ENCODE peak calls at places on chromosomes 2 and 18, in four cellular contexts. One of them, this sample, is unnamed.

GRCh38 chr18:55290898-55291297 is 297.1 kb downstream of the TCF4 start:
- DNase-seq in NCI-H1092 treated with DMSO at 0.1 percent for 48 hours: no peak
- DNase-seq in activated CD8-positive, alpha-beta memory T cell treated with anti-CD3 and anti-CD28 coated beads, Interleukin-2, amount 10 ng/mL, durations not matched to agents 7 days and 5 days: no peak
- DNase-seq in mesenchymal stem cell: peak
- DNase-seq in this sample: no peak

GRCh38 chr18:79737426-79737825 is 57.8 kb downstream of the CTDP1 start:
- DNase-seq in NCI-H1092 treated with DMSO at 0.1 percent for 48 hours: no peak
- DNase-seq in activated CD8-positive, alpha-beta memory T cell treated with anti-CD3 and anti-CD28 coated beads, Interleukin-2, amount 10 ng/mL, durations not matched to agents 7 days and 5 days: no peak
- DNase-seq in mesenchymal stem cell: no peak
- DNase-seq in this sample: no peak

GRCh38 chr2:177391822-177392372 is 676 bp upstream of the AGPS start:
- DNase-seq in NCI-H1092 treated with DMSO at 0.1 percent for 48 hours: no peak
- DNase-seq in activated CD8-positive, alpha-beta memory T cell treated with anti-CD3 and anti-CD28 coated beads, Interleukin-2, amount 10 ng/mL, durations not matched to agents 7 days and 5 days: no peak
- DNase-seq in mesenchymal stem cell: no peak
- DNase-seq in this sample: no peak

GRCh38 chr2:96802721-96803120 is 13.3 kb upstream of the CNNM3 start:
- DNase-seq in NCI-H1092 treated with DMSO at 0.1 percent for 48 hours: no peak
- DNase-seq in activated CD8-positive, alpha-beta memory T cell treated with anti-CD3 and anti-CD28 coated beads, Interleukin-2, amount 10 ng/mL, durations not matched to agents 7 days and 5 days: no peak
- DNase-seq in mesenchymal stem cell: no peak
- DNase-seq in this sample: no peak

GRCh38 chr2:118845005-118845842 is 2.2 kb downstream of the EN1 start:
- DNase-seq in NCI-H1092 treated with DMSO at 0.1 percent for 48 hours: no peak
- DNase-seq in activated CD8-positive, alpha-beta memory T cell treated with anti-CD3 and anti-CD28 coated beads, Interleukin-2, amount 10 ng/mL, durations not matched to agents 7 days and 5 days: no peak
- DNase-seq in mesenchymal stem cell: no peak
- DNase-seq in this sample: no peak

GRCh38 chr2:136765736-136766323 is 485 bp downstream of the THSD7B start:
- DNase-seq in NCI-H1092 treated with DMSO at 0.1 percent for 48 hours: peak
- DNase-seq in activated CD8-positive, alpha-beta memory T cell treated with anti-CD3 and anti-CD28 coated beads, Interleukin-2, amount 10 ng/mL, durations not matched to agents 7 days and 5 days: no peak
- DNase-seq in mesenchymal stem cell: no peak
- DNase-seq in this sample: no peak

GRCh38 chr18:49893036-49893435 is 79.7 kb upstream of the ACAA2 start:
- DNase-seq in NCI-H1092 treated with DMSO at 0.1 percent for 48 hours: no peak
- DNase-seq in activated CD8-positive, alpha-beta memory T cell treated with anti-CD3 and anti-CD28 coated beads, Interleukin-2, amount 10 ng/mL, durations not matched to agents 7 days and 5 days: no peak
- DNase-seq in mesenchymal stem cell: peak
- DNase-seq in this sample: no peak

GRCh38 chr18:59512025-59512710 is 153.1 kb upstream of the LMAN1 start:
- DNase-seq in NCI-H1092 treated with DMSO at 0.1 percent for 48 hours: no peak
- DNase-seq in activated CD8-positive, alpha-beta memory T cell treated with anti-CD3 and anti-CD28 coated beads, Interleukin-2, amount 10 ng/mL, durations not matched to agents 7 days and 5 days: no peak
- DNase-seq in mesenchymal stem cell: no peak
- DNase-seq in this sample: no peak

GRCh38 chr2:130728007-130728454 is 839 bp upstream of the GPR148 start:
- DNase-seq in NCI-H1092 treated with DMSO at 0.1 percent for 48 hours: peak
- DNase-seq in activated CD8-positive, alpha-beta memory T cell treated with anti-CD3 and anti-CD28 coated beads, Interleukin-2, amount 10 ng/mL, durations not matched to agents 7 days and 5 days: peak
- DNase-seq in mesenchymal stem cell: no peak
- DNase-seq in this sample: peak

GRCh38 chr2:15985531-15985930 is 45.2 kb downstream of the MYCN start:
- DNase-seq in NCI-H1092 treated with DMSO at 0.1 percent for 48 hours: no peak
- DNase-seq in activated CD8-positive, alpha-beta memory T cell treated with anti-CD3 and anti-CD28 coated beads, Interleukin-2, amount 10 ng/mL, durations not matched to agents 7 days and 5 days: no peak
- DNase-seq in mesenchymal stem cell: no peak
- DNase-seq in this sample: no peak

GRCh38 chr18:48946329-48946835 is 4.4 kb downstream of the SMAD7 start:
- DNase-seq in NCI-H1092 treated with DMSO at 0.1 percent for 48 hours: peak
- DNase-seq in activated CD8-positive, alpha-beta memory T cell treated with anti-CD3 and anti-CD28 coated beads, Interleukin-2, amount 10 ng/mL, durations not matched to agents 7 days and 5 days: no peak
- DNase-seq in mesenchymal stem cell: peak
- DNase-seq in this sample: no peak

GRCh38 chr2:33265584-33266338 is 210.7 kb upstream of the RASGRP3 start:
- DNase-seq in NCI-H1092 treated with DMSO at 0.1 percent for 48 hours: no peak
- DNase-seq in activated CD8-positive, alpha-beta memory T cell treated with anti-CD3 and anti-CD28 coated beads, Interleukin-2, amount 10 ng/mL, durations not matched to agents 7 days and 5 days: no peak
- DNase-seq in mesenchymal stem cell: peak
- DNase-seq in this sample: no peak

GRCh38 chr18:318791-319291 is 51.0 kb upstream of the THOC1 start:
- DNase-seq in NCI-H1092 treated with DMSO at 0.1 percent for 48 hours: no peak
- DNase-seq in activated CD8-positive, alpha-beta memory T cell treated with anti-CD3 and anti-CD28 coated beads, Interleukin-2, amount 10 ng/mL, durations not matched to agents 7 days and 5 days: no peak
- DNase-seq in mesenchymal stem cell: no peak
- DNase-seq in this sample: no peak

GRCh38 chr2:143068094-143068890 is 60.9 kb upstream of the ARHGAP15 start:
- DNase-seq in NCI-H1092 treated with DMSO at 0.1 percent for 48 hours: no peak
- DNase-seq in activated CD8-positive, alpha-beta memory T cell treated with anti-CD3 and anti-CD28 coated beads, Interleukin-2, amount 10 ng/mL, durations not matched to agents 7 days and 5 days: no peak
- DNase-seq in mesenchymal stem cell: no peak
- DNase-seq in this sample: no peak

GRCh38 chr2:205235434-205235833 is 446.9 kb upstream of the NRP2 start:
- DNase-seq in NCI-H1092 treated with DMSO at 0.1 percent for 48 hours: no peak
- DNase-seq in activated CD8-positive, alpha-beta memory T cell treated with anti-CD3 and anti-CD28 coated beads, Interleukin-2, amount 10 ng/mL, durations not matched to agents 7 days and 5 days: no peak
- DNase-seq in mesenchymal stem cell: no peak
- DNase-seq in this sample: no peak

GRCh38 chr2:118380915-118381653 is 292.8 kb downstream of the INSIG2 start:
- DNase-seq in NCI-H1092 treated with DMSO at 0.1 percent for 48 hours: no peak
- DNase-seq in activated CD8-positive, alpha-beta memory T cell treated with anti-CD3 and anti-CD28 coated beads, Interleukin-2, amount 10 ng/mL, durations not matched to agents 7 days and 5 days: no peak
- DNase-seq in mesenchymal stem cell: no peak
- DNase-seq in this sample: no peak

GRCh38 chr18:48222118-48222517 is 187.1 kb downstream of the ZBTB7C start:
- DNase-seq in NCI-H1092 treated with DMSO at 0.1 percent for 48 hours: peak
- DNase-seq in activated CD8-positive, alpha-beta memory T cell treated with anti-CD3 and anti-CD28 coated beads, Interleukin-2, amount 10 ng/mL, durations not matched to agents 7 days and 5 days: peak
- DNase-seq in mesenchymal stem cell: peak
- DNase-seq in this sample: peak

GRCh38 chr2:3105814-3106569 is 271.6 kb downstream of the EIPR1 start:
- DNase-seq in NCI-H1092 treated with DMSO at 0.1 percent for 48 hours: no peak
- DNase-seq in activated CD8-positive, alpha-beta memory T cell treated with anti-CD3 and anti-CD28 coated beads, Interleukin-2, amount 10 ng/mL, durations not matched to agents 7 days and 5 days: no peak
- DNase-seq in mesenchymal stem cell: no peak
- DNase-seq in this sample: peak

GRCh38 chr2:105834931-105835330 is 90.2 kb downstream of the NCK2 start:
- DNase-seq in NCI-H1092 treated with DMSO at 0.1 percent for 48 hours: no peak
- DNase-seq in activated CD8-positive, alpha-beta memory T cell treated with anti-CD3 and anti-CD28 coated beads, Interleukin-2, amount 10 ng/mL, durations not matched to agents 7 days and 5 days: no peak
- DNase-seq in mesenchymal stem cell: no peak
- DNase-seq in this sample: no peak

GRCh38 chr18:60935046-60935445 is 398.2 kb upstream of the CDH20 start:
- DNase-seq in NCI-H1092 treated with DMSO at 0.1 percent for 48 hours: no peak
- DNase-seq in activated CD8-positive, alpha-beta memory T cell treated with anti-CD3 and anti-CD28 coated beads, Interleukin-2, amount 10 ng/mL, durations not matched to agents 7 days and 5 days: no peak
- DNase-seq in mesenchymal stem cell: no peak
- DNase-seq in this sample: no peak

GRCh38 chr2:37984176-37984575 is 59.1 kb downstream of the RMDN2 start:
- DNase-seq in NCI-H1092 treated with DMSO at 0.1 percent for 48 hours: no peak
- DNase-seq in activated CD8-positive, alpha-beta memory T cell treated with anti-CD3 and anti-CD28 coated beads, Interleukin-2, amount 10 ng/mL, durations not matched to agents 7 days and 5 days: no peak
- DNase-seq in mesenchymal stem cell: no peak
- DNase-seq in this sample: no peak

GRCh38 chr2:149585317-149585885 is 2.2 kb downstream of the MMADHC start:
- DNase-seq in NCI-H1092 treated with DMSO at 0.1 percent for 48 hours: no peak
- DNase-seq in activated CD8-positive, alpha-beta memory T cell treated with anti-CD3 and anti-CD28 coated beads, Interleukin-2, amount 10 ng/mL, durations not matched to agents 7 days and 5 days: no peak
- DNase-seq in mesenchymal stem cell: no peak
- DNase-seq in this sample: no peak

GRCh38 chr18:63339920-63340484 is 20.4 kb upstream of the BCL2 start:
- DNase-seq in NCI-H1092 treated with DMSO at 0.1 percent for 48 hours: peak
- DNase-seq in activated CD8-positive, alpha-beta memory T cell treated with anti-CD3 and anti-CD28 coated beads, Interleukin-2, amount 10 ng/mL, durations not matched to agents 7 days and 5 days: peak
- DNase-seq in mesenchymal stem cell: peak
- DNase-seq in this sample: no peak

This sample was measured in esophagus muscularis mucosa.